ENCODE peak calls at places on chromosomes 7 and 10, in seven cellular contexts. E is H7, M is activated gamma-delta T cell, S is nucleus accumbens, P is KG1, Y is endothelial cell of umbilical vein, W is GM04504. U is an unnamed sample.

GRCh38 chr7:36787933-36788378 is 63.7 kb upstream of the AOAH start:
- DNase-seq in E (no peak), W (no peak), M (no peak), P (no peak), S (no peak), Y (no peak), U (no peak)

GRCh38 chr10:80154626-80154977 is 22.1 kb downstream of the PLAC9 start:
- DNase-seq in M (no peak), P (no peak), W (no peak), Y (no peak), E (no peak), S (no peak), U (no peak)

GRCh38 chr7:128112781-128113221 is 81.6 kb upstream of the LRRC4 start:
- DNase-seq in E (no peak), M (no peak), W (no peak), Y (no peak), S (peak), P (no peak), U (no peak)

GRCh38 chr7:2037301-2037804 is 195.4 kb downstream of the MAD1L1 start:
- DNase-seq in E (no peak), P (no peak), S (no peak), M (no peak), Y (no peak), W (no peak), U (no peak)

GRCh38 chr10:100847440-100847839 is 65.3 kb upstream of the SLF2 start:
- DNase-seq in P (no peak), W (no peak), Y (no peak), E (no peak), S (no peak), M (no peak), U (no peak)

GRCh38 chr10:3811331-3811870 is 26.4 kb upstream of the KLF6 start:
- DNase-seq in E (no peak), W (no peak), Y (peak), M (no peak), S (no peak), P (no peak), U (peak)

GRCh38 chr10:35194906-35195305 is 68.3 kb downstream of the CREM start:
- DNase-seq in P (no peak), W (no peak), M (no peak), S (no peak), E (no peak), Y (peak), U (no peak)

GRCh38 chr10:26528048-26528447 is 89.9 kb downstream of the APBB1IP start:
- DNase-seq in W (no peak), E (no peak), M (no peak), P (no peak), Y (no peak), S (no peak), U (no peak)

GRCh38 chr10:45373783-45374450 is at the start of gene ALOX5:
- DNase-seq in W (no peak), M (peak), P (no peak), Y (no peak), S (no peak), E (peak), U (peak)

GRCh38 chr10:35768011-35768410 is 125.9 kb upstream of the FZD8 start:
- DNase-seq in Y (no peak), S (no peak), M (no peak), P (no peak), E (no peak), W (no peak), U (no peak)

GRCh38 chr10:113858541-113858940 is 4.1 kb downstream of the NHLRC2 start:
- DNase-seq in E (no peak), W (no peak), P (no peak), M (no peak), S (no peak), Y (peak), U (no peak)

GRCh38 chr10:28411648-28412047 is 108.8 kb upstream of the MPP7 start:
- DNase-seq in M (no peak), W (no peak), E (no peak), S (no peak), Y (no peak), P (no peak), U (no peak)

GRCh38 chr7:87216701-87217508 is 2.6 kb downstream of the TMEM243 start:
- DNase-seq in P (no peak), M (no peak), W (no peak), E (no peak), Y (peak), S (no peak), U (no peak)

GRCh38 chr7:85820702-85821443 is 634.0 kb upstream of the SEMA3D start:
- DNase-seq in P (no peak), S (no peak), E (no peak), Y (no peak), M (no peak), W (no peak), U (no peak)

GRCh38 chr10:124997246-124997790 is 55.4 kb downstream of the ZRANB1 start:
- DNase-seq in M (no peak), S (no peak), E (peak), W (no peak), Y (no peak), P (no peak), U (no peak)

GRCh38 chr7:133196872-133197612 is 55.8 kb upstream of the EXOC4 start:
- DNase-seq in E (peak), W (no peak), Y (no peak), M (no peak), P (no peak), S (no peak), U (no peak)

GRCh38 chr7:21910253-21910652 is 35.4 kb downstream of the CDCA7L start:
- DNase-seq in Y (no peak), P (no peak), E (no peak), S (no peak), W (no peak), M (no peak), U (no peak)

GRCh38 chr10:79293841-79294705 is 53.2 kb upstream of the PPIF start:
- DNase-seq in S (no peak), Y (peak), E (no peak), P (peak), W (no peak), M (no peak), U (no peak)

GRCh38 chr10:1567742-1568495 is 169.4 kb downstream of the ADARB2 start:
- DNase-seq in S (no peak), Y (no peak), W (no peak), M (no peak), E (no peak), P (no peak), U (no peak)

GRCh38 chr7:50681451-50682045 is 101.1 kb downstream of the GRB10 start:
- DNase-seq in W (no peak), P (no peak), M (no peak), E (no peak), S (no peak), Y (peak), U (no peak)

GRCh38 chr7:98509836-98510235 is 107.2 kb upstream of the NPTX2 start:
- DNase-seq in Y (no peak), S (no peak), P (no peak), W (no peak), M (no peak), E (no peak), U (no peak)

GRCh38 chr7:80277434-80278427 is 143.1 kb downstream of the GNAI1 start:
- DNase-seq in W (peak), P (no peak), M (no peak), S (no peak), Y (peak), E (no peak), U (no peak)

GRCh38 chr7:117931314-117931713 is 58.1 kb upstream of the CTTNBP2 start:
- DNase-seq in P (no peak), W (no peak), Y (no peak), E (no peak), S (no peak), M (no peak), U (no peak)

GRCh38 chr7:137903382-137904169 is 56.8 kb upstream of the DGKI start:
- DNase-seq in S (peak), Y (peak), E (peak), W (no peak), P (no peak), M (no peak), U (peak)

GRCh38 chr10:100890696-100891271 is 22.0 kb upstream of the SLF2 start:
- DNase-seq in P (no peak), S (no peak), M (no peak), Y (peak), W (peak), E (no peak), U (peak)

GRCh38 chr7:35604595-35604994 is 90.3 kb downstream of the HERPUD2 start:
- DNase-seq in P (no peak), S (no peak), Y (no peak), E (no peak), W (no peak), M (no peak), U (no peak)

GRCh38 chr7:93160410-93160809 is 12.2 kb upstream of the SAMD9L start:
- DNase-seq in Y (no peak), P (no peak), E (no peak), M (no peak), W (no peak), S (no peak), U (no peak)

GRCh38 chr7:13952921-13953320 is 36.5 kb downstream of the ETV1 start:
- DNase-seq in S (no peak), M (no peak), P (no peak), E (no peak), W (no peak), Y (no peak), U (no peak)

GRCh38 chr10:33521062-33521461 is 186.6 kb upstream of the NRP1 start:
- DNase-seq in W (no peak), M (no peak), E (no peak), Y (no peak), P (no peak), S (no peak), U (no peak)

GRCh38 chr10:27805215-27805614 is 59.6 kb upstream of the MKX start:
- DNase-seq in E (no peak), S (no peak), M (no peak), Y (no peak), W (no peak), P (no peak), U (no peak)

GRCh38 chr10:79487296-79488194 is 24.8 kb upstream of the EIF5AL1 start:
- DNase-seq in Y (peak), P (no peak), M (no peak), S (no peak), E (peak), W (peak), U (peak)

GRCh38 chr10:89295597-89295996 is 6.2 kb upstream of the IFIT2 start:
- DNase-seq in Y (no peak), M (no peak), S (no peak), P (no peak), W (peak), E (no peak), U (no peak)

GRCh38 chr7:101243786-101244384 is 996 bp downstream of the FIS1 start:
- DNase-seq in M (no peak), P (no peak), S (no peak), E (peak), Y (no peak), W (no peak), U (no peak)

GRCh38 chr7:129531721-129532120 is 29.4 kb downstream of the SMKR1 start:
- DNase-seq in Y (no peak), W (no peak), E (no peak), P (no peak), M (no peak), S (no peak), U (no peak)

U was measured in body of pancreas.